ENCODE peak calls at places on chromosome 21, in ten cellular contexts. Q, U, O, D, A, T, G, K, I and B are unnamed samples.

GRCh38 chr21:31366825-31367224 is 22.8 kb upstream of the TIAM1 start:
- DNase-seq in Q (peak; percentile 24), U (no peak), O (no peak), D (no peak), A (no peak), T (peak; percentile 98), G (no peak), K (no peak), I (no peak), B (no peak)

GRCh38 chr21:24280591-24280990 is 1326.7 kb downstream of the MRPL39 start:
- DNase-seq in Q (no peak), U (no peak), O (no peak), D (no peak), A (no peak), T (no peak), G (no peak), K (no peak), I (no peak), B (no peak)

GRCh38 chr21:23093259-23093658 is 2095.1 kb downstream of the NCAM2 start:
- DNase-seq in Q (no peak), U (no peak), O (no peak), D (no peak), A (no peak), T (no peak), G (no peak), K (no peak), I (no peak), B (no peak)

GRCh38 chr21:38869946-38870345 is 64.2 kb downstream of the ETS2 start:
- DNase-seq in Q (no peak), U (no peak), O (no peak), D (no peak), A (no peak), T (no peak), G (peak; percentile 39), K (no peak), I (no peak), B (no peak)

GRCh38 chr21:22120616-22121266 is 1122.5 kb downstream of the NCAM2 start:
- DNase-seq in Q (no peak), U (no peak), O (no peak), D (no peak), A (no peak), T (no peak), G (no peak), K (no peak), I (no peak), B (no peak)

GRCh38 chr21:23968722-23969647 is 1638.3 kb downstream of the MRPL39 start:
- DNase-seq in Q (peak; percentile 33), U (peak; percentile 10), O (no peak), D (peak; percentile 50), A (no peak), T (no peak), G (no peak), K (no peak), I (no peak), B (peak; percentile 34)

GRCh38 chr21:43764576-43765495 is 11.3 kb downstream of the CSTB start:
- DNase-seq in Q (no peak), U (no peak), O (no peak), D (no peak), A (no peak), T (no peak), G (no peak), K (no peak), I (no peak), B (no peak)

GRCh38 chr21:19853709-19854575 is 1144.3 kb upstream of the NCAM2 start:
- DNase-seq in Q (no peak), U (no peak), O (no peak), D (no peak), A (no peak), T (no peak), G (no peak), K (no peak), I (no peak), B (no peak)

GRCh38 chr21:33578959-33579542 is 9.4 kb downstream of the DONSON start:
- DNase-seq in Q (no peak), U (no peak), O (no peak), D (no peak), A (no peak), T (no peak), G (no peak), K (no peak), I (no peak), B (peak; percentile 23)

GRCh38 chr21:33572350-33572749 is 16.1 kb downstream of the DONSON start:
- DNase-seq in Q (peak; percentile 48), U (no peak), O (no peak), D (no peak), A (no peak), T (no peak), G (no peak), K (no peak), I (no peak), B (no peak)

GRCh38 chr21:33578214-33578613 is 10.3 kb downstream of the DONSON start:
- DNase-seq in Q (no peak), U (no peak), O (no peak), D (no peak), A (no peak), T (no peak), G (no peak), K (no peak), I (no peak), B (no peak)
- TF ChIP-seq POLR2A in Q (no peak), U (no peak), O (no peak), D (no peak), A (no peak), T (no peak), G (no peak), K (no peak), I (no peak), B (no peak)

DNA sequence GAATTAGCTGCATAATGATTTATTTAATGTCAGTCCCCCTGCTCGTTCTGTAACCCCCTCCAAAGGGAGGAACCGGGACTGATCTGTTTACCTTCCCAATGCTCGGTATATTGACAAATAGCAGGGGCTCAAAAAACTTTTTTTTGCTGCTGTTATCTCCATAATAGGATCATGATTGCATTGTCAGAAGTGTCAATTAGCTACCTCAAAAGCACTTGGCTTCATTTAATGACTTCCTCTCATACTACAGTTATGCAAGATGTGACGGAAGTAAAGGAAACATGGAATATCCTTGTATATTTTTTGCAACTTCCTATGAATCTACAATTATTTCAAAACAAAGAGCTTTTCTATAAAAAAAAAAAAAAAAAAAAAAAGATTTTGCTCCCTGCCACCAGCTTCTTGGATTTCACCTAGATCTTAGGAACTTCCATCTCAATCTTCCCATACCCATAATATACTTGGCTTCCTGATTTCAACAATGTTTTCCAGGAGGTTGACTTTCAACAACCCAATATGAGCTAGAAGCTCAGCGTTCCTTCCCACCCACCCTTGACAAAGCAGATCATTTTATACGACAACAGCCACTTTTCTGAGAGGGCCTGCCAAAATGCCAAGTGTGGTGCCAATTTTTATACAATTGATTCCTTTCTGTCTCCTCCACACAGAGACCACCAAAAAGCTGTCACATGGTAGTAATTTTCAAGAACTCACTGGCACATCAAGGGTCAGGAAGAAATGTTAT is 71.8 kb downstream of the SETD4 start:
- DNase-seq in Q (no peak), U (no peak), O (no peak), D (no peak), A (no peak), T (no peak), G (no peak), K (no peak), I (no peak), B (no peak)
- TF ChIP-seq POLR2A in Q (no peak), U (no peak), O (no peak), D (no peak), A (no peak), T (no peak), G (no peak), K (no peak), I (no peak), B (no peak)

GRCh38 chr21:14453964-14454641 is 71.2 kb upstream of the HSPA13 start:
- DNase-seq in Q (no peak), U (no peak), O (no peak), D (no peak), A (no peak), T (no peak), G (no peak), K (no peak), I (no peak), B (peak; percentile 94)

GRCh38 chr21:14453339-14453738 is 70.4 kb upstream of the HSPA13 start:
- DNase-seq in Q (no peak), U (no peak), O (no peak), D (no peak), A (no peak), T (no peak), G (no peak), K (no peak), I (no peak), B (peak; percentile 16)

GRCh38 chr21:14452842-14453241 is 69.9 kb upstream of the HSPA13 start:
- DNase-seq in Q (no peak), U (no peak), O (no peak), D (no peak), A (no peak), T (no peak), G (no peak), K (no peak), I (no peak), B (peak; percentile 33)

GRCh38 chr21:14452031-14452778 is 69.3 kb upstream of the HSPA13 start:
- DNase-seq in Q (no peak), U (no peak), O (no peak), D (no peak), A (no peak), T (no peak), G (no peak), K (no peak), I (no peak), B (peak; percentile 51)

DNA sequence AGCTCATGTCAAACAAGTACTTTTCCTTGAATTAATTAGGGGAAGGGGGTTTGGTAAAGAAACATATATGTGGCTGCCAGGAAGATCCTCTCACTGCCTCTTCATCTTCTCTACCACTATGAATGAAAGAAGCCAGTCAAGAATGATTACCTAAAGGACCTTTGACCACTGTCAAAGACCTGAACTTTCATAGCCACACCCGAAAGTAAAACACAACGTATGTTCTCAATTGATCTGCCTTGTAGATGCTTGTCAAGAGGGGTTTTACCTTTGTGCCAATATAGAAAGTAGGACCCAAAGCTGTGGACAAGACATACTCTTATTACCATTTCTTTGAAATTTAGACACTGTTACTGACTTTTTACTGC is 71.7 kb upstream of the HSPA13 start:
- DNase-seq in Q (no peak), U (no peak), O (no peak), D (no peak), A (no peak), T (no peak), G (no peak), K (no peak), I (no peak), B (no peak)
- TF ChIP-seq POLR2A in Q (no peak), U (no peak), O (no peak), D (no peak), A (no peak), T (no peak), G (no peak), K (no peak), I (no peak), B (no peak)

GRCh38 chr21:37224861-37225260 is 42.3 kb downstream of the VPS26C start:
- DNase-seq in Q (no peak), U (no peak), O (no peak), D (no peak), A (no peak), T (no peak), G (no peak), K (no peak), I (no peak), B (no peak)

GRCh38 chr21:37219766-37220432 is 47.2 kb downstream of the VPS26C start:
- DNase-seq in Q (no peak), U (no peak), O (no peak), D (no peak), A (no peak), T (no peak), G (no peak), K (no peak), I (no peak), B (peak; percentile 40)

GRCh38 chr21:37220433-37220980 is 46.6 kb downstream of the VPS26C start:
- DNase-seq in Q (no peak), U (no peak), O (no peak), D (peak; percentile 27), A (no peak), T (no peak), G (peak; percentile 48), K (no peak), I (no peak), B (peak; percentile 66)

GRCh38 chr21:37223804-37224345 is 43.3 kb downstream of the VPS26C start:
- DNase-seq in Q (no peak), U (no peak), O (no peak), D (no peak), A (no peak), T (no peak), G (no peak), K (no peak), I (no peak), B (no peak)

GRCh38 chr21:37220981-37221664 is 46.0 kb downstream of the VPS26C start:
- DNase-seq in Q (peak; percentile 95), U (peak; percentile 80), O (peak; percentile 86), D (peak; percentile 92), A (peak; percentile 92), T (peak; percentile 42), G (peak; percentile 93), K (peak; percentile 97), I (peak; percentile 75), B (peak; percentile 96)
- TF ChIP-seq POLR2A in Q (no peak), U (peak; percentile 77), O (peak; percentile 80), D (peak; percentile 72), A (peak; percentile 63), T (no peak), G (peak; percentile 91), K (peak; percentile 65), I (no peak), B (peak; percentile 66)